ENCODE peak calls at places on chromosomes 11 and 22, in four cellular contexts. H is choroid plexus epithelial cell, J is body of pancreas, Z is coronary artery. M is an unnamed sample.

GRCh38 chr11:11620251-11620965 is 1.4 kb downstream of the GALNT18 start:
- DNase-seq in H (no peak), Z (peak), J (peak), M (no peak)

GRCh38 chr22:42544686-42545085 is 9.1 kb upstream of the SERHL2 start:
- DNase-seq in Z (no peak), H (peak), J (no peak), M (no peak)

GRCh38 chr11:24239930-24240329 is 256.9 kb upstream of the LUZP2 start:
- DNase-seq in Z (no peak), H (no peak), J (no peak), M (no peak)

GRCh38 chr22:27667121-27667843 is 134.3 kb downstream of the MN1 start:
- DNase-seq in H (no peak), Z (no peak), J (no peak), M (no peak)

GRCh38 chr11:47415949-47416472 is 7.6 kb downstream of the SLC39A13 start:
- DNase-seq in Z (peak), H (peak), J (peak), M (peak)

GRCh38 chr11:113647108-113647507 is 59.0 kb downstream of the TMPRSS5 start:
- DNase-seq in H (no peak), Z (no peak), J (no peak), M (no peak)

GRCh38 chr11:59429924-59430516 is 3.8 kb upstream of the OR5A2 start:
- DNase-seq in Z (no peak), J (peak), H (peak), M (no peak)

GRCh38 chr11:65573391-65574146 is 1.2 kb downstream of the FAM89B start:
- DNase-seq in Z (no peak), H (no peak), J (peak), M (no peak)

GRCh38 chr11:1434941-1435340 is 45.2 kb downstream of the BRSK2 start:
- DNase-seq in H (no peak), Z (no peak), J (no peak), M (no peak)

GRCh38 chr11:1433568-1433967 is 43.8 kb downstream of the BRSK2 start:
- DNase-seq in Z (no peak), H (no peak), J (no peak), M (no peak)

GRCh38 chr11:1436468-1437030 is 46.8 kb downstream of the BRSK2 start:
- DNase-seq in H (no peak), Z (no peak), J (no peak), M (no peak)

GRCh38 chr11:1435820-1436467 is 46.2 kb downstream of the BRSK2 start:
- DNase-seq in Z (no peak), J (no peak), H (no peak), M (no peak)

GRCh38 chr11:1433977-1434640 is 44.4 kb downstream of the BRSK2 start:
- DNase-seq in J (no peak), Z (no peak), H (no peak), M (no peak)
- TF ChIP-seq CTCF in J (no peak), Z (no peak), H (no peak), M (no peak)

GRCh38 chr22:19755722-19756287 is 4.8 kb upstream of the TBX1 start:
- DNase-seq in Z (no peak), H (no peak), J (no peak), M (no peak)
- TF ChIP-seq CTCF in Z (no peak), H (no peak), J (no peak), M (no peak)

GRCh38 chr11:1693327-1694063 is 3.5 kb upstream of the KRTAP5-6 start:
- DNase-seq in H (peak), Z (peak), J (peak), M (no peak)
- TF ChIP-seq CTCF in H (peak), Z (peak), J (peak), M (peak)

DNA sequence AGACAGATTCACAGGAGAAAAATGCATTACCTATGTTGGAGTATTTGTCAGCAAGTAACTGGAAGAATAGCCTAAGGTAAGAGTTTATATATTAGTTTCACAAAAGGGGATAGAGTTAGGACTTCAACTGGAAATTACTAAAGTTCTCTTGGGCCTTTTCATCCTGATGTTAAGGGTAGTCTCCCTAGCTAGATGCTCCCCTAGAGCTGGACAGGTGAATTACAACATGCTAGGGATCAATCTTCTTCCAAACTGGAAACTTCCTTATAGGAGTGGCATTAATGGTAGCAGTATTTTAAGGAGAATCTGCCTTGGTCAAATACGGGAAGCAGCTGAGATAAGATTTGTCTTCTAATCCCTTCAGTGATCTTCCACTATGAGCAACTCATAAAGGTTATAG is 632.8 kb upstream of the RAG2 start:
- DNase-seq in H (no peak), J (no peak), Z (no peak), M (no peak)
- TF ChIP-seq CTCF in H (no peak), J (no peak), Z (no peak), M (no peak)

GRCh38 chr22:20179455-20180244 is 28.8 kb upstream of the CCDC188 start:
- DNase-seq in Z (no peak), H (no peak), J (no peak), M (no peak)

GRCh38 chr22:20180640-20181039 is 29.8 kb upstream of the CCDC188 start:
- DNase-seq in J (no peak), H (no peak), Z (no peak), M (no peak)

GRCh38 chr22:20181194-20181931 is 30.5 kb upstream of the CCDC188 start:
- DNase-seq in H (no peak), J (no peak), Z (no peak), M (no peak)

GRCh38 chr22:20178922-20179227 is 28.0 kb upstream of the CCDC188 start:
- DNase-seq in H (no peak), J (no peak), Z (no peak), M (no peak)

GRCh38 chr22:20180245-20180630 is 29.4 kb upstream of the CCDC188 start:
- DNase-seq in H (no peak), Z (no peak), J (no peak), M (no peak)
- TF ChIP-seq CTCF in H (peak), Z (no peak), J (no peak), M (peak)

GRCh38 chr11:69948256-69949141 is 129.3 kb upstream of the FGF3 start:
- DNase-seq in Z (no peak), J (peak), H (no peak), M (peak)
- TF ChIP-seq CTCF in Z (no peak), J (no peak), H (peak), M (peak)

GRCh38 chr22:35367331-35367886 is 13.5 kb upstream of the HMOX1 start:
- DNase-seq in Z (no peak), J (no peak), H (no peak), M (no peak)
- TF ChIP-seq CTCF in Z (no peak), J (no peak), H (no peak), M (no peak)

GRCh38 chr11:117437041-117437790 is 109.6 kb downstream of the CEP164 start:
- DNase-seq in J (no peak), H (no peak), Z (no peak), M (peak)
- TF ChIP-seq CTCF in J (no peak), H (no peak), Z (no peak), M (no peak)

GRCh38 chr11:15300282-15300681 is 185.6 kb downstream of the INSC start:
- DNase-seq in J (no peak), H (no peak), Z (no peak), M (no peak)
- TF ChIP-seq CTCF in J (no peak), H (no peak), Z (no peak), M (no peak)

M was measured in chondrocyte.